ENCODE peak calls at places on chromosomes 11 and 22, in seven cellular contexts. Q is uterus, O is IMR-90, G is K562, A is stomach, T is Peyer's patch, E is GM12891. R is an unnamed sample.

GRCh38 chr22:49705631-49706352 is 121.9 kb downstream of the BRD1 start:
- DNase-seq in T (no peak), Q (no peak), E (no peak), G (peak; percentile 29), O (no peak), A (no peak), R (peak; percentile 40)

GRCh38 chr11:8759634-8760033 is 77.0 kb downstream of the RPL27A start:
- DNase-seq in E (no peak), T (no peak), Q (peak; percentile 60), G (no peak), O (no peak), A (peak; percentile 57), R (no peak)

GRCh38 chr11:38208951-38209350 is 1610.9 kb upstream of the RAG2 start:
- DNase-seq in T (no peak), Q (no peak), A (no peak), G (no peak), E (no peak), O (no peak), R (no peak)

GRCh38 chr22:42419328-42419881 is 12.8 kb downstream of the NFAM1 start:
- DNase-seq in T (peak; percentile 51), A (no peak), E (peak; percentile 55), Q (no peak), G (no peak), O (no peak), R (no peak)

GRCh38 chr22:49549851-49550430 is 277.7 kb downstream of the BRD1 start:
- DNase-seq in T (no peak), O (no peak), Q (no peak), E (no peak), A (no peak), G (no peak), R (no peak)

GRCh38 chr11:1472180-1473005 is 14.2 kb downstream of the MOB2 start:
- DNase-seq in Q (peak; percentile 16), A (no peak), T (no peak), E (no peak), G (no peak), O (no peak), R (no peak)

GRCh38 chr11:77191429-77191822 is 63.4 kb downstream of the MYO7A start:
- DNase-seq in Q (no peak), A (no peak), G (peak; percentile 42), O (peak; percentile 2), T (no peak), E (no peak), R (no peak)

GRCh38 chr11:12540913-12541587 is 133.2 kb upstream of the TEAD1 start:
- DNase-seq in A (no peak), T (no peak), E (no peak), G (no peak), O (peak; percentile 94), Q (peak; percentile 54), R (no peak)

GRCh38 chr22:20427945-20428417 is 9.6 kb downstream of the SCARF2 start:
- DNase-seq in O (no peak), Q (no peak), A (no peak), E (no peak), G (no peak), T (no peak), R (no peak)

GRCh38 chr22:24165673-24166072 is 15.6 kb upstream of the SUSD2 start:
- DNase-seq in E (no peak), O (peak; percentile 53), A (no peak), T (no peak), Q (no peak), G (no peak), R (peak; percentile 23)

GRCh38 chr22:43550024-43550620 is 138.3 kb downstream of the MPPED1 start:
- DNase-seq in T (no peak), A (peak; percentile 4), G (no peak), O (no peak), E (no peak), Q (no peak), R (no peak)

GRCh38 chr22:39567135-39567946 is 3.2 kb upstream of the CACNA1I start:
- DNase-seq in Q (no peak), A (no peak), E (no peak), T (peak; percentile 57), O (no peak), G (no peak), R (no peak)

GRCh38 chr11:133515075-133515474 is 17.2 kb downstream of the OPCML start:
- DNase-seq in Q (no peak), G (no peak), T (no peak), E (no peak), O (no peak), A (no peak), R (no peak)

GRCh38 chr11:2916892-2917645 is 12.2 kb downstream of the PHLDA2 start:
- DNase-seq in A (no peak), T (no peak), O (no peak), E (no peak), Q (no peak), G (no peak), R (no peak)

GRCh38 chr22:19877626-19878339 is 23.1 kb upstream of the GNB1L start:
- DNase-seq in T (no peak), O (peak; percentile 58), G (no peak), A (no peak), Q (peak; percentile 12), E (peak; percentile 8), R (no peak)

GRCh38 chr11:29224739-29225384 is 792.0 kb downstream of the KCNA4 start:
- DNase-seq in A (no peak), T (no peak), O (no peak), E (no peak), G (no peak), Q (no peak), R (no peak)

GRCh38 chr11:1701041-1701807 is 4.2 kb downstream of the KRTAP5-6 start:
- DNase-seq in Q (no peak), O (no peak), T (no peak), E (no peak), A (no peak), G (no peak), R (no peak)

GRCh38 chr11:15625691-15626090 is 511.0 kb downstream of the INSC start:
- DNase-seq in G (no peak), Q (no peak), E (no peak), O (no peak), A (no peak), T (no peak), R (no peak)

GRCh38 chr11:114308689-114309089 is 12.5 kb downstream of the NNMT start:
- DNase-seq in G (no peak), E (no peak), A (no peak), Q (peak; percentile 27), O (no peak), T (no peak), R (no peak)

GRCh38 chr11:58742981-58743880 is 11.5 kb upstream of the GLYAT start:
- DNase-seq in Q (no peak), A (no peak), T (no peak), E (no peak), G (peak; percentile 35), O (no peak), R (peak; percentile 7)

GRCh38 chr22:44147821-44148574 is 32.7 kb upstream of the PARVG start:
- DNase-seq in G (no peak), T (no peak), O (peak; percentile 36), Q (no peak), E (no peak), A (no peak), R (no peak)

GRCh38 chr11:46437106-46437689 is 45.6 kb upstream of the CHRM4 start:
- DNase-seq in Q (no peak), G (no peak), A (no peak), T (no peak), O (no peak), E (no peak), R (no peak)
- TF ChIP-seq POLR2A in Q (no peak), G (no peak), A (no peak), T (no peak), O (no peak), E (no peak), R (no peak)

DNA sequence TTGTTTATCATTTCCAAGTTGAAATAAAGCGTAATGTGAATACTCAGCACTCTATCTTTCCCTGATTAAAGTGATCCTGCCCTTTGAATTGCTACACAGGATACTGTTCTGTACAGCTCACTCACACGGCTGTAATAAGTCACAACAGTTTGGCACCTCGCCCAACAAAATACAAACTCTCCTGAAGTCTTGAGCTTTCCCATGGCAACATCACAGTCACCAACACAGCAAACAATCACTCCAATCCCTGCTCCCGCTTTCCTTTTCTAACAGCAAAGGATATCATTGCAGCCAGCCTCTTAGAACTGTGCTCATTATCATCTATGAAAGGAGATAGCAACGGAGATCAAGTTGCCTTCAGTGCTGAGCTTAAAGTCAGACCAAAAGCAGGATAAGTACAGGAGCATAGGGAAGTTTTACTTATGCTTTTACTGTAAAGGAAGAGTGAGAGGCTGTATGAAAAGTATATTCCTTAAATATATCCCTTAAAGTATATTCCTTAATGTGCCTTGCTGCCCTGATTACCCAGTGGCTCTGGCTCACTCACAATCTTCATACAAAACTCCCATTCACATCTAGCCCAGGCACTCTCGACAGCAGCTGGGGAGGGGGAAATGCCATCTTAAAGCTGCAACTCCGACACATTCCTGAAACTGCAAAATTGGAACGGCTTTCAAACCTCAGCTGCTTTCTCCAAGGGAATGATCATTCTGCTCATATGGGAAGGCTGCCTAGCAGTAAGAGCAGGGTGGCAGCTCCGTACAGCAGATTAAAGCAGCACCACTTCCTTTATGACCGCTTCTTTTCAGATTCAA is 35.9 kb downstream of the MAML2 start:
- DNase-seq in T (peak; percentile 35), A (peak; percentile 90), O (peak; percentile 99), E (no peak), Q (peak; percentile 86), G (peak; percentile 71), R (peak; percentile 7)
- TF ChIP-seq POLR2A in T (no peak), A (no peak), O (peak; percentile 84), E (no peak), Q (no peak), G (no peak), R (no peak)

GRCh38 chr11:65900125-65900898 is at the start of gene FOSL1:
- DNase-seq in G (peak; percentile 97), Q (peak; percentile 70), E (peak; percentile 89), T (peak; percentile 90), O (peak; percentile 97), A (peak; percentile 96), R (peak; percentile 97)
- TF ChIP-seq POLR2A in G (peak; percentile 97), Q (peak; percentile 60), E (peak; percentile 52), T (peak; percentile 56), O (peak; percentile 99), A (no peak), R (peak; percentile 83)

DNA sequence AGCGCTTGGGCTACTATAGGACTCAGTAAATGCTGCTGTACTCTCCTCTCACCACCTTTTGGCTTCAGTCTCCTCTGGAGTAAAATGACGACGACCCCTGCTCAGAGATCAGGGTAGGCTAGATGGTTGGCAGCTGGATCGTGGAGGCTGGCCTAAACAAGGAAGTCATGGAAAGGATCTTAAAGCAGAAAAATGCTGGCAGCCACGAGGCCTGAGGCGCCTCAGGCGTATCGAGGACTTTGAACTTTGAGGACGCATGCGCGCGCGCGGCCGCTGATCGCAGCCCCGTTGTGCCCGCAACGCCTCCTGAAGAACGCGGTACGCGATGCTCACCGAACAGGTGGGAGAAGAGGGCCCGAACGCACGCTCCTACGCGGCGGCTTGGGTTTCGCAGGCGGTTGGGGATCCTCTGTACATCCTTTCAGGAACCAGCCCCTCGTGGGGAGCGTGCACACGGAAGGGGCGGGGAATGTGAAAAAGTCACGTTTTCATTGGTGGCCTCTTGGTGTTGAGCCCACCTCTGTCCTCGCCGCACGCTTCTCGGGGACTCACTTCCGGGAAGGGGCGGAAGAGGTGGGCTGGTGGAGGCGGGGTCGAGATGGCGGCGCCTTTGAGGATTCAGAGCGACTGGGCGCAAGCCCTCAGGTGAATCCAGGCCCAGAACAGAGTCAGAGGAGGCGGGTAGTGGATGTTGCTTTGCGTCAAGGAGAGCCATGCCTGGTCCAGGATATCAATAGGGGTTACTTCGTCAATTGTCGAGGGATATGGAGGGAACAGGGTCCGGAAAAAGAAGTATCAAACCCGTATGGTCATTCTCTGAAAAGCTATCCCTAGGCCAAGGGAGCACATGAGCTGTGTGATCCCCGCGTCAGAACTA is at the start of the genes COA4 and PAAF1:
- DNase-seq in Q (peak; percentile 93), A (peak; percentile 94), E (peak; percentile 86), O (peak; percentile 95), G (peak; percentile 98), T (peak; percentile 93), R (peak; percentile 96)
- TF ChIP-seq POLR2A in Q (peak; percentile 50), A (no peak), E (peak; percentile 93), O (peak; percentile 68), G (peak; percentile 94), T (peak; percentile 38), R (peak; percentile 92)

GRCh38 chr11:67435031-67435726 is 2.3 kb downstream of the PTPRCAP start:
- DNase-seq in Q (no peak), O (no peak), G (no peak), T (no peak), A (no peak), E (no peak), R (no peak)
- TF ChIP-seq POLR2A in Q (no peak), O (no peak), G (peak; percentile 11), T (no peak), A (no peak), E (no peak), R (no peak)